ENCODE peak calls at places on chromosome 10, in nine cellular contexts. X is tibial artery, F is prostate gland, M is adrenal gland, K is A549, P is tibial nerve, D is hepatocyte, L is colonic mucosa, N is GM23338. V is an unnamed sample.
A peak's percentile ranks its signal among the peaks of the same experiment; 100 is the strongest.

GRCh38 chr10:97975598-97975997 is 54.8 kb downstream of the CRTAC1 start:
- DNase-seq in D (no peak), F (no peak), K (no peak), X (no peak), N (peak; percentile 23), M (no peak), L (no peak), P (no peak), V (no peak)

GRCh38 chr10:133226251-133226808 is 3.7 kb upstream of the UTF1 start:
- DNase-seq in M (no peak), N (peak; percentile 40), D (no peak), K (no peak), L (no peak), F (no peak), P (no peak), X (no peak), V (no peak)

GRCh38 chr10:29694121-29694520 is 59.4 kb upstream of the SVIL start:
- DNase-seq in X (no peak), N (no peak), L (no peak), K (no peak), M (no peak), D (no peak), P (no peak), F (no peak), V (no peak)

GRCh38 chr10:83698899-83699298 is 440.4 kb upstream of the GHITM start:
- DNase-seq in M (no peak), P (no peak), N (no peak), F (no peak), X (no peak), L (no peak), K (no peak), D (no peak), V (no peak)

GRCh38 chr10:21368022-21368582 is 157.4 kb downstream of the SKIDA1 start:
- DNase-seq in M (no peak), N (no peak), X (no peak), F (no peak), P (no peak), L (no peak), D (no peak), K (peak; percentile 44), V (no peak)

GRCh38 chr10:48760983-48761382 is 76.3 kb downstream of the WDFY4 start:
- DNase-seq in N (no peak), F (no peak), P (peak; percentile 1), L (no peak), X (no peak), M (no peak), D (no peak), K (no peak), V (no peak)

GRCh38 chr10:35331894-35332640 is 4.2 kb upstream of the CCNY start:
- DNase-seq in X (no peak), N (no peak), F (no peak), M (peak; percentile 60), K (peak; percentile 87), L (no peak), P (no peak), D (peak; percentile 72), V (no peak)

GRCh38 chr10:86284355-86285105 is 82.1 kb downstream of the GRID1 start:
- DNase-seq in N (no peak), F (no peak), D (no peak), X (peak; percentile 45), L (peak; percentile 4), P (no peak), K (no peak), M (no peak), V (peak; percentile 1)

GRCh38 chr10:31030216-31030615 is 1.4 kb downstream of the ZNF438 start:
- DNase-seq in D (peak; percentile 24), K (no peak), M (no peak), N (no peak), L (no peak), P (no peak), F (no peak), X (no peak), V (no peak)

GRCh38 chr10:86523348-86523747 is 1.8 kb upstream of the WAPL start:
- DNase-seq in F (no peak), M (no peak), L (no peak), K (peak; percentile 50), N (peak; percentile 32), D (no peak), X (no peak), P (no peak), V (no peak)

GRCh38 chr10:125985557-125986246 is 89.3 kb downstream of the FANK1 start:
- DNase-seq in P (no peak), K (no peak), X (no peak), M (no peak), L (no peak), F (no peak), D (no peak), N (no peak), V (no peak)

GRCh38 chr10:98391578-98391991 is 23.4 kb downstream of the PYROXD2 start:
- DNase-seq in L (no peak), D (no peak), M (no peak), X (peak; percentile 84), K (no peak), N (no peak), F (peak; percentile 54), P (peak; percentile 45), V (no peak)

GRCh38 chr10:46263831-46264268 is 22.9 kb upstream of the ANTXRL start:
- DNase-seq in P (no peak), M (no peak), K (no peak), L (no peak), N (no peak), F (no peak), D (no peak), X (peak; percentile 46), V (no peak)

GRCh38 chr10:78802406-78802805 is 266.4 kb upstream of the ZMIZ1 start:
- DNase-seq in L (no peak), N (no peak), F (no peak), X (no peak), D (no peak), K (no peak), M (no peak), P (no peak), V (no peak)

GRCh38 chr10:127145173-127145572 is 51.2 kb downstream of the INSYN2A start:
- DNase-seq in X (no peak), K (peak; percentile 49), L (no peak), P (no peak), M (no peak), D (no peak), N (no peak), F (no peak), V (no peak)

GRCh38 chr10:77289790-77290189 is 347.8 kb downstream of the KCNMA1 start:
- DNase-seq in M (no peak), N (no peak), L (no peak), D (no peak), X (no peak), F (no peak), K (no peak), P (no peak), V (no peak)
- H3K4me1 ChIP-seq in M (no peaks in the 10 kb centered on the region), N (peaks cover 65% of the 10 kb centered on the region), L (no peaks in the 10 kb centered on the region), D (peaks cover 58% of the 10 kb centered on the region), X (no peaks in the 10 kb centered on the region), F (peaks cover 8% of the 10 kb centered on the region), K (peaks cover 69% of the 10 kb centered on the region), P (no peaks in the 10 kb centered on the region), V (no peaks in the 10 kb centered on the region)

GRCh38 chr10:14552010-14552409 is 221.3 kb upstream of the FRMD4A start:
- DNase-seq in X (no peak), K (no peak), P (no peak), N (no peak), M (no peak), D (no peak), L (no peak), F (no peak), V (no peak)
- H3K4me1 ChIP-seq in X (no peaks in the 10 kb centered on the region), K (peaks cover 77% of the 10 kb centered on the region), P (peaks cover 51% of the 10 kb centered on the region), N (peaks cover 37% of the 10 kb centered on the region), M (peaks cover 5% of the 10 kb centered on the region), D (peaks cover 52% of the 10 kb centered on the region), L (peaks cover 17% of the 10 kb centered on the region), F (peaks cover 11% of the 10 kb centered on the region), V (no peaks in the 10 kb centered on the region)

GRCh38 chr10:114900658-114901057 is 37.3 kb upstream of the TRUB1 start:
- DNase-seq in M (no peak), P (no peak), K (no peak), X (no peak), D (no peak), L (no peak), F (no peak), N (no peak), V (no peak)

GRCh38 chr10:114902151-114902550 is 35.8 kb upstream of the TRUB1 start:
- DNase-seq in M (no peak), X (no peak), F (no peak), K (no peak), P (no peak), N (no peak), L (no peak), D (no peak), V (no peak)

GRCh38 chr10:114905450-114905849 is 32.5 kb upstream of the TRUB1 start:
- DNase-seq in M (no peak), X (no peak), L (no peak), D (no peak), N (no peak), K (peak; percentile 63), F (no peak), P (no peak), V (no peak)

GRCh38 chr10:114897593-114897992 is 40.4 kb upstream of the TRUB1 start:
- DNase-seq in M (no peak), X (no peak), K (no peak), D (no peak), N (no peak), L (no peak), P (no peak), F (no peak), V (no peak)

GRCh38 chr10:114899982-114900381 is 38.0 kb upstream of the TRUB1 start:
- DNase-seq in N (no peak), P (no peak), M (no peak), F (no peak), K (no peak), L (no peak), D (no peak), X (no peak), V (no peak)
- H3K4me1 ChIP-seq in N (peaks cover 2% of the 10 kb centered on the region), P (no peaks in the 10 kb centered on the region), M (peaks cover 3% of the 10 kb centered on the region), F (no peaks in the 10 kb centered on the region), K (peaks cover 18% of the 10 kb centered on the region), L (no peaks in the 10 kb centered on the region), D (no peaks in the 10 kb centered on the region), X (no peaks in the 10 kb centered on the region), V (peaks cover 2% of the 10 kb centered on the region)

GRCh38 chr10:103457896-103458583 is 660 bp downstream of the CALHM1 start:
- DNase-seq in K (no peak), M (no peak), D (no peak), X (no peak), P (no peak), N (no peak), L (no peak), F (no peak), V (no peak)

GRCh38 chr10:103456074-103456660 is 2.5 kb downstream of the CALHM1 start:
- DNase-seq in X (no peak), F (no peak), M (no peak), P (no peak), D (no peak), K (no peak), N (no peak), L (no peak), V (no peak)

GRCh38 chr10:103455235-103455634 is 3.1 kb upstream of the CALHM2 start:
- DNase-seq in X (no peak), N (no peak), D (no peak), M (no peak), P (no peak), K (no peak), F (no peak), L (no peak), V (no peak)

GRCh38 chr10:103458720-103459119 is at the start of gene CALHM1:
- DNase-seq in K (no peak), N (peak; percentile 76), F (no peak), P (no peak), M (no peak), X (no peak), L (no peak), D (peak; percentile 36), V (no peak)

GRCh38 chr10:103457176-103457712 is 1.5 kb downstream of the CALHM1 start:
- DNase-seq in F (no peak), L (no peak), N (no peak), D (no peak), M (no peak), X (no peak), P (no peak), K (no peak), V (no peak)
- H3K4me1 ChIP-seq in F (no peaks in the 10 kb centered on the region), L (peaks cover 5% of the 10 kb centered on the region), N (no peaks in the 10 kb centered on the region), D (no peaks in the 10 kb centered on the region), M (peaks cover 5% of the 10 kb centered on the region), X (no peaks in the 10 kb centered on the region), P (peaks cover 8% of the 10 kb centered on the region), K (no peaks in the 10 kb centered on the region), V (no peaks in the 10 kb centered on the region)